ENCODE peak calls at places on chromosome 16, in seven cellular contexts. J, V, C, K, Y, G and X are unnamed samples.

GRCh38 chr16:3654249-3654991 is at the start of gene DNASE1:
- DNase-seq in J (peak; percentile 85), V (peak; percentile 69), C (no peak), K (peak; percentile 71), Y (peak; percentile 89), G (peak; percentile 85), X (peak; percentile 78)

GRCh38 chr16:66028505-66029216 is 337.8 kb upstream of the CDH5 start:
- DNase-seq in J (no peak), V (no peak), C (no peak), K (no peak), Y (peak; percentile 77), G (no peak), X (no peak)

GRCh38 chr16:10326647-10327046 is 59.2 kb upstream of the ATF7IP2 start:
- DNase-seq in J (no peak), V (no peak), C (no peak), K (no peak), Y (no peak), G (no peak), X (no peak)

GRCh38 chr16:67349172-67349571 is 22.6 kb downstream of the LRRC36 start:
- DNase-seq in J (peak; percentile 36), V (no peak), C (no peak), K (no peak), Y (no peak), G (no peak), X (no peak)

GRCh38 chr16:61681673-61682072 is 354.6 kb downstream of the CDH8 start:
- DNase-seq in J (no peak), V (no peak), C (no peak), K (no peak), Y (no peak), G (no peak), X (no peak)

GRCh38 chr16:83542491-83542890 is 265.3 kb upstream of the HSBP1 start:
- DNase-seq in J (no peak), V (no peak), C (no peak), K (no peak), Y (no peak), G (no peak), X (no peak)

GRCh38 chr16:84648595-84649510 is 542 bp downstream of the KLHL36 start:
- DNase-seq in J (peak; percentile 53), V (peak; percentile 76), C (peak; percentile 48), K (peak; percentile 81), Y (peak; percentile 86), G (peak; percentile 93), X (no peak)

GRCh38 chr16:73040136-73040535 is 7.8 kb downstream of the ZFHX3 start:
- DNase-seq in J (no peak), V (no peak), C (no peak), K (peak; percentile 46), Y (no peak), G (no peak), X (no peak)

GRCh38 chr16:80300876-80301275 is 239.9 kb upstream of the DYNLRB2 start:
- DNase-seq in J (no peak), V (no peak), C (no peak), K (no peak), Y (no peak), G (no peak), X (peak; percentile 33)

GRCh38 chr16:56554441-56554840 is 10.4 kb upstream of the MT4 start:
- DNase-seq in J (no peak), V (no peak), C (no peak), K (no peak), Y (no peak), G (peak; percentile 23), X (no peak)

GRCh38 chr16:88974080-88974479 is 2.9 kb downstream of the CBFA2T3 start:
- DNase-seq in J (no peak), V (no peak), C (no peak), K (no peak), Y (no peak), G (no peak), X (no peak)

GRCh38 chr16:88972349-88972748 is 4.7 kb downstream of the CBFA2T3 start:
- DNase-seq in J (no peak), V (no peak), C (no peak), K (no peak), Y (no peak), G (no peak), X (no peak)

GRCh38 chr16:88973415-88974050 is 3.5 kb downstream of the CBFA2T3 start:
- DNase-seq in J (no peak), V (no peak), C (no peak), K (no peak), Y (no peak), G (no peak), X (no peak)

GRCh38 chr16:88971371-88972097 is 5.5 kb downstream of the CBFA2T3 start:
- DNase-seq in J (no peak), V (no peak), C (no peak), K (no peak), Y (no peak), G (peak; percentile 89), X (no peak)

DNA sequence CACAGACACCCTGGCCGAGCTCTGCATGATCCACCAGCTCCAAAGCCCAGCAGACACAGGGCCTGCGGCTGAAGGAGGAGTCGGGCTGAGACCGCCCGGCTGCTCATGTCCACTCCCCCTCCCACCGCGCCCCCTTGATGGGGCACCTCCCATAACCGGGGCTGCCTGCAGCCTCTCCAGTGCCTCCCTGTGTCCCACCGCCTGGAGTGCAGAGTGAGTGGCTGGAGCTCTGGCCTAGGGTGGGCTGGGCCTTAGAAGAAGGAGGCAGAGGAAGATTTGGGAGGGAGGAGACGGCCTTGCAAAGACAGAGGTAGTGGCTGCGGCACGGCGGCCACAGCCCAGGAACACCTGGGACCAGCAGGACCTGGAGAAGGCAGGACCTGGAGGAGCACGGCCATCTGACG is 4.0 kb downstream of the CBFA2T3 start:
- DNase-seq in J (peak; percentile 57), V (no peak), C (no peak), K (no peak), Y (no peak), G (peak; percentile 84), X (no peak)
- TF ChIP-seq POLR2A in J (no peak), V (no peak), C (no peak), K (no peak), Y (no peak), G (no peak), X (no peak)

DNA sequence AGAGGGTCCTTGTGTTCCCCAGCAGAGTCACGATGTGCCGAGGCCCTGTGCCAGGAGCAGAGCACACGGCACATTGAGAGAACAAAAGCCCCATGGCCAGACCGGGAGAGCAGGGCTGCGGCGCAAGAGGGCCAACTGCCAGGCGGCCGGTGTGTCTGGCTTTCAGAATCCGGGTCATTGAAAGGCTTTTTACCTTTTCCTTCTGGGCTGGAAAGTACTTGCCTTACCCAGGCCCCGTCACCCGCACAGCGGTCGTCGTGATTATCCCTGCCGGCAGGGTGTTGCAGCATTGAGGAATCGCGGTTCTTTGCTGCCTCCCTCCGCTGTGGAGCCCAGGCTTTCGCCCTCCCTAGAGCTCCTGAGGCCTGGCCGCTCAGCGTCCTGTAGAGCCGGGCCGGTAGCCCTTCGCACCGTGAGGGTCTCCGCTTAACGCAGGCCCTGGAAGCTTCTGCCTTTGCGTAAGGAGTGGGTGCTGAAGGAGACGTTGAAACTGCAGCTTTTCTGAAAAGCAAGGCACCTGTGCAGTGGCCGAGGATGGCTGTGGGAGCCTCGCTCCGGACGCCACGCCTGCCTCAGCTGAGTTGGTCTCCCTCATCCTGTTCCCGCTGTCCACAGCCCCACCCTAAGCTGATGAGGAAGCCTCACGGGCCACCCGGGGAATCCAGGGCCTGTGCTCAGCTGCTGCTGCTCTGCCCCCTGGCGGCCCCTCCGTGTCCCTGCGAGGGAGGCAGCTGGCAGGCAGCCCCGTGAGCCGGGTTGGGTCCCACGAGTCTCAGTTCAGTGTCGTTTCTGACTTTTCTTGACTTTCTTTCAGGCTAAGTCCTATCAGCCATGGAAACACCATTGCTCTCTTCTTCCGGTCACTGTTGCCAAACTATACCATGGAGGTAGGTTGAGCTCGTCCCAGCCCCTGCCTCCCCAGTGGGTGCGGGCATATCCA is 8.6 kb upstream of the MC1R start:
- DNase-seq in J (peak; percentile 81), V (peak; percentile 86), C (peak; percentile 63), K (peak; percentile 91), Y (peak; percentile 95), G (peak; percentile 93), X (peak; percentile 95)
- TF ChIP-seq POLR2A in J (no peak), V (no peak), C (no peak), K (no peak), Y (no peak), G (no peak), X (no peak)

GRCh38 chr16:49443576-49443975 is 70.0 kb downstream of the C16orf78 start:
- DNase-seq in J (no peak), V (no peak), C (no peak), K (no peak), Y (no peak), G (peak; percentile 65), X (no peak)

GRCh38 chr16:49439676-49440075 is 66.1 kb downstream of the C16orf78 start:
- DNase-seq in J (no peak), V (peak; percentile 31), C (no peak), K (peak; percentile 38), Y (no peak), G (peak; percentile 62), X (no peak)

GRCh38 chr16:49442805-49443204 is 69.2 kb downstream of the C16orf78 start:
- DNase-seq in J (no peak), V (peak; percentile 34), C (no peak), K (no peak), Y (no peak), G (peak; percentile 57), X (no peak)

GRCh38 chr16:49440156-49441065 is 66.8 kb downstream of the C16orf78 start:
- DNase-seq in J (no peak), V (peak; percentile 24), C (no peak), K (peak; percentile 24), Y (no peak), G (peak; percentile 66), X (no peak)

DNA sequence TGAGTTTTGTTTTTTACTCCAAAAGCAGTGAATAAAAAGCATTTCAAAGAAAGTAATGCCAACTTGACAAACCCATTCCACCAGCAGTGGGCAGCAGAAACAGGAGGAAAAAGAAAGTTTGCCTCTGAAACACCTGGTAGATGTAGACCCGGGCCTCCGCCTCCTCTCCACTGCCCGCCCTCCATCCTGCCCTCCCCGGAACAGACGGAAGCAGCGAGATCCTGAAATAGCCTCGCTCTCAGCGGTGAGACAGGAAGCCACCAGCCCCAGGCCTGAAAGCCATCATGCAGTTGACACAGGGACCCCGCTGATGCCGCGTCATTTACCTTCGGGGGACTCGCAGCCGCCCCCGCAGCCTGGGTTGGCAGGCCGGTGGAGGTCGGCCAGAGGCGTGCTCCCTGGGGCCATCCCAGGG is 67.8 kb downstream of the C16orf78 start:
- DNase-seq in J (no peak), V (peak; percentile 64), C (no peak), K (no peak), Y (peak; percentile 87), G (peak; percentile 89), X (no peak)
- TF ChIP-seq POLR2A in J (no peak), V (no peak), C (no peak), K (no peak), Y (no peak), G (no peak), X (no peak)

DNA sequence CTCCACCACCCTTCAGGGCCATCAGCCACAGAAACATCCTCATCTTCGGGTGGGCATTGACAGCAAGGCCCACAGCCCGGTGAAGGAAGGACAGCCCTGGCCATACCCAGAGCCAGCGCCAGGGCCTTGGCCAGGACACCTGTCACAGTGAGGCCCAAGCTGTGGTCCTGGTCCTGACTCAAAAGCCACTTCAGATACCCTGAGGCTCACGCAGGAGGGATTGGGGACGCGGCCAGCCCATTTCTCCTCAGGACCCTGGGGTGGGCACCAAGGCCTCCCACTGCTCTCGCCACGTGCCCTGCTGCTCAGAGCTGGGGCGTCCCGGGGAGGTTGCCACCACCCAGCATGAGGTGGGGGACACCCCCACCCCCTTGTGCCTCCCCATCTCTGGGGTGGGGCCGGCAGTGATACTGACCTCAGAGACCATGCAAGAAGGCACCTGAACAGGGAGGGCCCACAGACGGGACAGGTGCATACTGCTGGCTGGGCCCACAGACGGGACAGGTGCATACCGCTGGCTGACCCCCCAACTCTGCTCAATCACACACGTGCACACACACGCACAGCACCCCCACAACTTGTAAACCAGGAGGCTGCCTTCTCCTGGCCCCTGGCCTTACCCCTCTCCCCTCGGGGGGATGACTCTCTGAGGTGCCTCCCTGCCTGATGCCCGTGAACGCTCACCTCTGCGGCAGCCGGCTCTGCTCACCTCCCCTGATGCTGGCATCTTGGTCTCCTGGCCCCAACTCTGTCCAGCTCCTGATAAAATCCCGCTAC is 14.2 kb downstream of the SLC7A5 start:
- DNase-seq in J (no peak), V (no peak), C (no peak), K (no peak), Y (no peak), G (peak; percentile 80), X (no peak)
- TF ChIP-seq POLR2A in J (no peak), V (no peak), C (no peak), K (no peak), Y (no peak), G (no peak), X (no peak)